ENCODE peak calls at places on chromosomes 4 and X, in ten cellular contexts. I is ascending aorta; N is foreskin fibroblast; B is BJ; K is fibroblast of mammary gland; Q is IMR-90; O is PC-9; Y is HFF-Myc; C is tibial nerve; G is CD8-positive, alpha-beta T cell. H is an unnamed sample.

GRCh38 chr4:107721436-107722090 is 1.5 kb upstream of the PAPSS1 start:
- DNase-seq in I (no peak), N (no peak), B (no peak), K (no peak), Q (no peak), O (no peak), Y (no peak), C (no peak), G (peak), H (no peak)

GRCh38 chr4:177302371-177303100 is 7.1 kb upstream of the NEIL3 start:
- DNase-seq in I (peak), N (no peak), B (no peak), K (peak), Q (peak), O (no peak), Y (no peak), C (no peak), G (no peak), H (peak)

GRCh38 chrX:149718757-149719156 is 6.9 kb downstream of the MAGEA11 start:
- DNase-seq in I (no peak), N (no peak), B (no peak), K (no peak), Q (no peak), O (no peak), Y (no peak), C (no peak), G (no peak), H (no peak)

GRCh38 chrX:133921764-133922389 is 63.5 kb downstream of the GPC3 start:
- DNase-seq in I (no peak), N (peak), B (no peak), K (peak), Q (peak), O (no peak), Y (peak), C (peak), G (peak), H (peak)

GRCh38 chr4:33494150-33494549 is 2750.2 kb downstream of the ARAP2 start:
- DNase-seq in I (no peak), N (peak), B (no peak), K (peak), Q (no peak), O (no peak), Y (no peak), C (no peak), G (no peak), H (peak)

GRCh38 chrX:71181558-71181909 is 36.9 kb downstream of the NLGN3 start:
- DNase-seq in I (no peak), N (no peak), B (no peak), K (no peak), Q (no peak), O (no peak), Y (peak), C (peak), G (peak), H (no peak)

GRCh38 chr4:7756071-7756470 is 183.6 kb downstream of the AFAP1 start:
- DNase-seq in I (no peak), N (no peak), B (no peak), K (no peak), Q (no peak), O (no peak), Y (no peak), C (no peak), G (no peak), H (no peak)

GRCh38 chrX:97267916-97268680 is 384.4 kb downstream of the RPA4 start:
- DNase-seq in I (no peak), N (no peak), B (no peak), K (peak), Q (peak), O (no peak), Y (no peak), C (no peak), G (no peak), H (peak)

GRCh38 chr4:109169160-109169559 is 133.3 kb downstream of the COL25A1 start:
- DNase-seq in I (no peak), N (peak), B (no peak), K (peak), Q (peak), O (no peak), Y (no peak), C (no peak), G (no peak), H (no peak)

GRCh38 chr4:144709159-144709558 is 63.2 kb downstream of the HHIP start:
- DNase-seq in I (no peak), N (peak), B (no peak), K (peak), Q (peak), O (no peak), Y (peak), C (no peak), G (no peak), H (peak)

GRCh38 chr4:170675568-170676262 is 586.0 kb upstream of the AADAT start:
- DNase-seq in I (no peak), N (peak), B (no peak), K (peak), Q (peak), O (no peak), Y (no peak), C (no peak), G (no peak), H (no peak)

GRCh38 chrX:8273451-8273894 is 102.4 kb upstream of the VCX2 start:
- DNase-seq in I (no peak), N (no peak), B (no peak), K (no peak), Q (no peak), O (peak), Y (no peak), C (no peak), G (no peak), H (no peak)

GRCh38 chrX:136781180-136781797 is 557 bp upstream of the ARHGEF6 start:
- DNase-seq in I (no peak), N (peak), B (no peak), K (peak), Q (no peak), O (peak), Y (no peak), C (no peak), G (no peak), H (peak)

GRCh38 chr4:1938027-1938426 is 66.8 kb downstream of the NSD2 start:
- DNase-seq in I (no peak), N (peak), B (no peak), K (peak), Q (no peak), O (no peak), Y (no peak), C (no peak), G (no peak), H (no peak)

GRCh38 chrX:45385767-45386166 is 185.1 kb upstream of the DIPK2B start:
- DNase-seq in I (no peak), N (peak), B (no peak), K (peak), Q (peak), O (no peak), Y (no peak), C (no peak), G (no peak), H (no peak)

GRCh38 chr4:145507636-145508035 is 26.0 kb downstream of the SMAD1 start:
- DNase-seq in I (no peak), N (no peak), B (no peak), K (peak), Q (peak), O (peak), Y (no peak), C (no peak), G (no peak), H (peak)

GRCh38 chrX:96611619-96612362 is 72.9 kb upstream of the DIAPH2 start:
- DNase-seq in I (no peak), N (peak), B (peak), K (peak), Q (peak), O (no peak), Y (no peak), C (no peak), G (no peak), H (peak)

GRCh38 chr4:125368684-125369083 is 53.9 kb downstream of the FAT4 start:
- DNase-seq in I (no peak), N (peak), B (peak), K (peak), Q (peak), O (no peak), Y (peak), C (no peak), G (no peak), H (peak)

GRCh38 chr4:73776363-73776762 is 36.0 kb downstream of the CXCL8 start:
- DNase-seq in I (peak), N (peak), B (no peak), K (peak), Q (peak), O (peak), Y (peak), C (peak), G (no peak), H (peak)

GRCh38 chr4:112735474-112735951 is 98.6 kb downstream of the LARP7 start:
- DNase-seq in I (no peak), N (peak), B (no peak), K (no peak), Q (no peak), O (peak), Y (no peak), C (no peak), G (no peak), H (no peak)

GRCh38 chr4:113584407-113585150 is 177.0 kb downstream of the CAMK2D start:
- DNase-seq in I (no peak), N (peak), B (no peak), K (peak), Q (peak), O (peak), Y (no peak), C (no peak), G (no peak), H (peak)

DNA sequence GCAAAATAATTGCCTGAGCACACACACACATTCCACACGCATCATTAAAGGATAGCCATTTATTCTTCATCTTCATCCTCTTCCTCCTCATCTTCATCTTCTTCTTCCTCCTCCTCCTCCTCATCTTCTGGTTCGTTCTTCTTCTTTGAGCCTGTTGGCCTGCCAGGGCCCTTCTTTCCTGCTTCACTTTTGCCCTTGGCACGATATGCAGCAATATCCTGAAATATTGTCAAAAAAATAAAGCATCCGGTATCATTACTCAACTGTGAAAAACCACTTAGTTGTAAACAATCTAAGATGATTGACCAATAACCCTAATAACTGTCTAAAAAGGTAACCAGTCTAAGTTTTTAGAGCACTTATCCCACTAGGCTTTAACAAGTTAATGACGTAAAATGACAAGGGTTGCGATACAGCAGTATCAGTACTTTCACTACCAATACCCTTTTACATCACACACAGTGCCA is 2.1 kb downstream of the HMGB2 start:
- DNase-seq in I (no peak), N (peak), B (no peak), K (peak), Q (peak), O (no peak), Y (no peak), C (no peak), G (no peak), H (peak)
- H3K4me3 ChIP-seq in I (peak), N (peak), B (peak), K (peak), Q (no peak), O (peak), Y (peak), C (peak), G (no peak), H (peak)

GRCh38 chrX:150761176-150761818 is 68.1 kb downstream of the MTMR1 start:
- DNase-seq in I (no peak), N (peak), B (no peak), K (no peak), Q (no peak), O (no peak), Y (no peak), C (no peak), G (no peak), H (no peak)

GRCh38 chrX:150763303-150763797 is 70.2 kb downstream of the MTMR1 start:
- DNase-seq in I (no peak), N (no peak), B (no peak), K (no peak), Q (no peak), O (no peak), Y (no peak), C (no peak), G (no peak), H (no peak)

GRCh38 chrX:150763810-150764209 is 70.6 kb downstream of the MTMR1 start:
- DNase-seq in I (no peak), N (no peak), B (no peak), K (no peak), Q (no peak), O (no peak), Y (no peak), C (no peak), G (no peak), H (no peak)

GRCh38 chrX:150761819-150762216 is 68.6 kb downstream of the MTMR1 start:
- DNase-seq in I (no peak), N (no peak), B (no peak), K (no peak), Q (no peak), O (no peak), Y (no peak), C (no peak), G (no peak), H (no peak)

GRCh38 chrX:150762258-150762867 is 69.2 kb downstream of the MTMR1 start:
- DNase-seq in I (no peak), N (no peak), B (no peak), K (no peak), Q (no peak), O (no peak), Y (no peak), C (no peak), G (no peak), H (no peak)
- TF ChIP-seq CTCF in I (no peak), N (no peak), B (no peak), K (no peak), Q (no peak), O (no peak), Y (no peak), C (no peak), G (no peak), H (no peak)

GRCh38 chr4:155207534-155208257 is 740 bp upstream of the NPY2R start:
- DNase-seq in I (no peak), N (peak), B (no peak), K (peak), Q (no peak), O (no peak), Y (no peak), C (no peak), G (no peak), H (peak)
- H3K4me3 ChIP-seq in I (peak), N (no peak), B (no peak), K (peak), Q (no peak), O (no peak), Y (no peak), C (no peak), G (no peak), H (peak)

DNA sequence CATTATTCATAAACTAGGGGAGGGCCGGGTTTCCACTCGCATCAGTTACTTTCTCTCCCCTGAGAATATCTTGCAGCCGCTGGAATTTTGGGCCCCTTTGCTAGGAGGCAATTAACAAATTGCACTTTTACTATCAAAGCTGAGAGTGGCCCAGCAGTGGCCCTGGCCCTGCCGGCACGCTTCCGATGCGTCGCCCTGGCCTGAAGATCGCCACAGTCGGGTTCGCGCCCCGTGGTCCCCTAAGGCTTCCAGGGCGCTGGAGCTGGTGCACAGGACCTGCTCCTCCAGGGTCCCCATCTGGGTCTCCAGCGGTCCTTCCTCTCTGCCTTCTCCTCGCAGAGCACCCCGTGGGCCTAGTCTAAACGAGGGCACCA is 486 bp upstream of the CWH43 start:
- DNase-seq in I (no peak), N (no peak), B (no peak), K (no peak), Q (no peak), O (no peak), Y (no peak), C (no peak), G (no peak), H (no peak)
- TF ChIP-seq CTCF in I (no peak), N (no peak), B (no peak), K (no peak), Q (no peak), O (no peak), Y (no peak), C (no peak), G (no peak), H (no peak)

GRCh38 chr4:86487738-86488137 is 106.4 kb upstream of the PTPN13 start:
- DNase-seq in I (no peak), N (no peak), B (no peak), K (no peak), Q (no peak), O (no peak), Y (no peak), C (no peak), G (no peak), H (no peak)

GRCh38 chr4:86484241-86484640 is 109.9 kb upstream of the PTPN13 start:
- DNase-seq in I (no peak), N (no peak), B (no peak), K (no peak), Q (no peak), O (no peak), Y (no peak), C (no peak), G (no peak), H (no peak)

GRCh38 chr4:86481429-86481828 is 112.7 kb upstream of the PTPN13 start:
- DNase-seq in I (no peak), N (no peak), B (no peak), K (no peak), Q (no peak), O (no peak), Y (no peak), C (no peak), G (no peak), H (no peak)

GRCh38 chr4:86482296-86482695 is 111.8 kb upstream of the PTPN13 start:
- DNase-seq in I (no peak), N (no peak), B (no peak), K (no peak), Q (no peak), O (no peak), Y (no peak), C (no peak), G (no peak), H (no peak)

GRCh38 chr4:86482851-86483490 is 111.1 kb upstream of the PTPN13 start:
- DNase-seq in I (no peak), N (peak), B (no peak), K (no peak), Q (no peak), O (no peak), Y (no peak), C (no peak), G (no peak), H (no peak)
- H3K4me3 ChIP-seq in I (no peak), N (no peak), B (no peak), K (no peak), Q (no peak), O (no peak), Y (no peak), C (no peak), G (no peak), H (no peak)

GRCh38 chr4:103207673-103208072 is 9.5 kb upstream of the CENPE start:
- DNase-seq in I (no peak), N (no peak), B (no peak), K (peak), Q (no peak), O (no peak), Y (no peak), C (no peak), G (no peak), H (no peak)
- TF ChIP-seq CTCF in I (no peak), N (no peak), B (no peak), K (peak), Q (no peak), O (no peak), Y (peak), C (no peak), G (no peak), H (no peak)

GRCh38 chr4:166315721-166316467 is 442.9 kb downstream of the TLL1 start:
- DNase-seq in I (no peak), N (no peak), B (no peak), K (no peak), Q (no peak), O (no peak), Y (no peak), C (no peak), G (no peak), H (no peak)
- H3K4me3 ChIP-seq in I (no peak), N (no peak), B (no peak), K (no peak), Q (no peak), O (no peak), Y (no peak), C (no peak), G (no peak), H (no peak)